ENCODE peak calls at places on chromosomes 5 and 9, in eight cellular contexts. One of them, this sample, is unnamed.

GRCh38 chr9:129146441-129146933 is 31.6 kb downstream of the IER5L start:
- DNase-seq in brain microvascular endothelial cell: no peak
- DNase-seq in HFF-Myc: no peak
- DNase-seq in Peyer's patch: no peak
- DNase-seq in right lobe of liver: no peak
- DNase-seq in GM12865: no peak
- DNase-seq in AG10803: peak
- DNase-seq in endothelial cell of umbilical vein: peak
- DNase-seq in this sample: peak

GRCh38 chr9:118643118-118643517 is 726.1 kb downstream of the BRINP1 start:
- DNase-seq in Peyer's patch: no peak
- DNase-seq in AG10803: peak
- DNase-seq in HFF-Myc: no peak
- DNase-seq in endothelial cell of umbilical vein: no peak
- DNase-seq in right lobe of liver: no peak
- DNase-seq in brain microvascular endothelial cell: no peak
- DNase-seq in GM12865: no peak
- DNase-seq in this sample: peak

GRCh38 chr9:118595719-118596305 is 773.4 kb downstream of the BRINP1 start:
- DNase-seq in HFF-Myc: no peak
- DNase-seq in AG10803: peak
- DNase-seq in brain microvascular endothelial cell: peak
- DNase-seq in GM12865: peak
- DNase-seq in Peyer's patch: no peak
- DNase-seq in endothelial cell of umbilical vein: peak
- DNase-seq in right lobe of liver: no peak
- DNase-seq in this sample: no peak

GRCh38 chr5:5306696-5307095 is 115.8 kb upstream of the ICE1 start:
- DNase-seq in brain microvascular endothelial cell: no peak
- DNase-seq in Peyer's patch: no peak
- DNase-seq in GM12865: no peak
- DNase-seq in AG10803: peak
- DNase-seq in HFF-Myc: peak
- DNase-seq in endothelial cell of umbilical vein: no peak
- DNase-seq in right lobe of liver: no peak
- DNase-seq in this sample: no peak

GRCh38 chr5:135249658-135250057 is 149.4 kb downstream of the MACROH2A1 start:
- DNase-seq in HFF-Myc: no peak
- DNase-seq in endothelial cell of umbilical vein: no peak
- DNase-seq in brain microvascular endothelial cell: peak
- DNase-seq in Peyer's patch: no peak
- DNase-seq in AG10803: no peak
- DNase-seq in right lobe of liver: no peak
- DNase-seq in GM12865: no peak
- DNase-seq in this sample: no peak

GRCh38 chr9:130029223-130029583 is 13.8 kb downstream of the FNBP1 start:
- DNase-seq in endothelial cell of umbilical vein: no peak
- DNase-seq in AG10803: no peak
- DNase-seq in brain microvascular endothelial cell: no peak
- DNase-seq in GM12865: peak
- DNase-seq in Peyer's patch: no peak
- DNase-seq in right lobe of liver: no peak
- DNase-seq in HFF-Myc: no peak
- DNase-seq in this sample: no peak

GRCh38 chr9:132739705-132740310 is 69.5 kb downstream of the GTF3C4 start:
- DNase-seq in HFF-Myc: no peak
- DNase-seq in GM12865: no peak
- DNase-seq in right lobe of liver: peak
- DNase-seq in brain microvascular endothelial cell: no peak
- DNase-seq in Peyer's patch: no peak
- DNase-seq in AG10803: no peak
- DNase-seq in endothelial cell of umbilical vein: no peak
- DNase-seq in this sample: no peak

GRCh38 chr9:36665387-36665786 is 92.7 kb downstream of the MELK start:
- DNase-seq in brain microvascular endothelial cell: no peak
- DNase-seq in Peyer's patch: no peak
- DNase-seq in endothelial cell of umbilical vein: no peak
- DNase-seq in HFF-Myc: no peak
- DNase-seq in AG10803: no peak
- DNase-seq in GM12865: peak
- DNase-seq in right lobe of liver: no peak
- DNase-seq in this sample: no peak

GRCh38 chr5:116626272-116626723 is 51.7 kb upstream of the SEMA6A start:
- DNase-seq in HFF-Myc: no peak
- DNase-seq in Peyer's patch: no peak
- DNase-seq in brain microvascular endothelial cell: peak
- DNase-seq in AG10803: peak
- DNase-seq in GM12865: no peak
- DNase-seq in endothelial cell of umbilical vein: peak
- DNase-seq in right lobe of liver: no peak
- DNase-seq in this sample: peak

GRCh38 chr5:74530316-74530917 is 110.1 kb downstream of the ENC1 start:
- DNase-seq in endothelial cell of umbilical vein: peak
- DNase-seq in brain microvascular endothelial cell: no peak
- DNase-seq in Peyer's patch: no peak
- DNase-seq in GM12865: no peak
- DNase-seq in right lobe of liver: no peak
- DNase-seq in HFF-Myc: no peak
- DNase-seq in AG10803: peak
- DNase-seq in this sample: no peak

GRCh38 chr5:155307219-155307618 is 293.7 kb downstream of the KIF4B start:
- DNase-seq in AG10803: no peak
- DNase-seq in HFF-Myc: no peak
- DNase-seq in Peyer's patch: no peak
- DNase-seq in right lobe of liver: no peak
- DNase-seq in GM12865: no peak
- DNase-seq in brain microvascular endothelial cell: no peak
- DNase-seq in endothelial cell of umbilical vein: no peak
- DNase-seq in this sample: no peak

GRCh38 chr9:3367185-3367584 is 158.6 kb downstream of the RFX3 start:
- DNase-seq in brain microvascular endothelial cell: no peak
- DNase-seq in AG10803: no peak
- DNase-seq in HFF-Myc: no peak
- DNase-seq in Peyer's patch: no peak
- DNase-seq in endothelial cell of umbilical vein: no peak
- DNase-seq in GM12865: no peak
- DNase-seq in right lobe of liver: no peak
- DNase-seq in this sample: no peak

GRCh38 chr9:90142580-90142979 is 500.0 kb downstream of the DIRAS2 start:
- DNase-seq in AG10803: peak
- DNase-seq in endothelial cell of umbilical vein: peak
- DNase-seq in right lobe of liver: no peak
- DNase-seq in GM12865: peak
- DNase-seq in brain microvascular endothelial cell: peak
- DNase-seq in HFF-Myc: peak
- DNase-seq in Peyer's patch: no peak
- DNase-seq in this sample: no peak

GRCh38 chr9:89969881-89970639 is 365.2 kb downstream of the GADD45G start:
- DNase-seq in GM12865: no peak
- DNase-seq in endothelial cell of umbilical vein: no peak
- DNase-seq in brain microvascular endothelial cell: no peak
- DNase-seq in AG10803: no peak
- DNase-seq in HFF-Myc: no peak
- DNase-seq in Peyer's patch: peak
- DNase-seq in right lobe of liver: no peak
- DNase-seq in this sample: no peak

GRCh38 chr5:33903118-33903517 is 11.3 kb upstream of the ADAMTS12 start:
- DNase-seq in Peyer's patch: no peak
- DNase-seq in endothelial cell of umbilical vein: no peak
- DNase-seq in right lobe of liver: no peak
- DNase-seq in AG10803: no peak
- DNase-seq in GM12865: no peak
- DNase-seq in HFF-Myc: no peak
- DNase-seq in brain microvascular endothelial cell: no peak
- DNase-seq in this sample: no peak

DNA sequence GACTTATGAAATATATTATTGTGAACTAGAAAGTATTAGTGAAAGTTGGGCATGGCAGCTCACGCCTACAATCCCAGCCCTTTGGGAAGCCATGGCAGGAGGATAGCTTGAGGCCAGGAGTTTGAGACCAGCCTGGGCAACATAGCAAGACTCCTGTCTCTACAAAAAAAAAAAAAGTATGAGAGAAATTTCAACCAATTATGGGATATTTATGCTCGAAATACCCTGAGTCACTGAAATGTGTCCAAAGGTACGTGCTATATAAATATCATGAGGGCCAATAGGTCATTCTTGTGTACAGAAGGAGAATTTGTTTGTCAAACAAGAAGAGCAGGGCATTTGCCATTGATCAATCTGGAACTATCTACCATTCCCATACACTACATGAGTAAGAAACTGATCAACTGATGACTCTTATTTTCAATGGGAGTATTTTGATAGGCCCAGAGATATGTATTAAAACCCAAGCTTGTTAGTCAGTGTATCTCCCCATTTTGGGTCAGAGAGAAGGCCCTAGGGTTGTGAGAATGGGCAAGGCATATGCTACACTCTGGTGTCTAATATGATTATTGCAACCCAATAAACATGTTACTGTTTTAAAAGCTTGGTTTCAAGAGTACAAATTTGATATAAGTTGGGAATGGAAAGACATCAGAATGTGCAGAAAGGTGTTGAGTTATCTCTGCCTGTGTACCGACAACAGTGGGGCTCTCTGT is 21.7 kb upstream of the HOMER1 start:
- DNase-seq in Peyer's patch: no peak
- DNase-seq in right lobe of liver: no peak
- DNase-seq in endothelial cell of umbilical vein: no peak
- DNase-seq in AG10803: no peak
- DNase-seq in HFF-Myc: no peak
- DNase-seq in brain microvascular endothelial cell: no peak
- DNase-seq in GM12865: no peak
- DNase-seq in this sample: no peak
- TF ChIP-seq CTCF in Peyer's patch: no peak
- TF ChIP-seq CTCF in right lobe of liver: no peak
- TF ChIP-seq CTCF in endothelial cell of umbilical vein: no peak
- TF ChIP-seq CTCF in AG10803: peak
- TF ChIP-seq CTCF in HFF-Myc: peak
- TF ChIP-seq CTCF in brain microvascular endothelial cell: no peak
- TF ChIP-seq CTCF in GM12865: no peak
- TF ChIP-seq CTCF in this sample: peak

GRCh38 chr9:95085036-95085770 is 232.3 kb downstream of the FANCC start:
- DNase-seq in brain microvascular endothelial cell: no peak
- DNase-seq in right lobe of liver: no peak
- DNase-seq in endothelial cell of umbilical vein: no peak
- DNase-seq in Peyer's patch: peak
- DNase-seq in HFF-Myc: no peak
- DNase-seq in GM12865: no peak
- DNase-seq in AG10803: no peak
- DNase-seq in this sample: no peak

GRCh38 chr9:95087659-95088242 is 229.8 kb downstream of the FANCC start:
- DNase-seq in HFF-Myc: no peak
- DNase-seq in Peyer's patch: peak
- DNase-seq in AG10803: no peak
- DNase-seq in GM12865: peak
- DNase-seq in endothelial cell of umbilical vein: no peak
- DNase-seq in brain microvascular endothelial cell: no peak
- DNase-seq in right lobe of liver: peak
- DNase-seq in this sample: no peak

GRCh38 chr9:95084254-95084934 is 233.1 kb downstream of the FANCC start:
- DNase-seq in HFF-Myc: no peak
- DNase-seq in brain microvascular endothelial cell: no peak
- DNase-seq in Peyer's patch: peak
- DNase-seq in right lobe of liver: no peak
- DNase-seq in GM12865: no peak
- DNase-seq in AG10803: no peak
- DNase-seq in endothelial cell of umbilical vein: no peak
- DNase-seq in this sample: no peak

GRCh38 chr9:95086564-95086955 is 230.9 kb downstream of the FANCC start:
- DNase-seq in GM12865: no peak
- DNase-seq in right lobe of liver: peak
- DNase-seq in brain microvascular endothelial cell: no peak
- DNase-seq in endothelial cell of umbilical vein: no peak
- DNase-seq in Peyer's patch: peak
- DNase-seq in AG10803: no peak
- DNase-seq in HFF-Myc: no peak
- DNase-seq in this sample: no peak

DNA sequence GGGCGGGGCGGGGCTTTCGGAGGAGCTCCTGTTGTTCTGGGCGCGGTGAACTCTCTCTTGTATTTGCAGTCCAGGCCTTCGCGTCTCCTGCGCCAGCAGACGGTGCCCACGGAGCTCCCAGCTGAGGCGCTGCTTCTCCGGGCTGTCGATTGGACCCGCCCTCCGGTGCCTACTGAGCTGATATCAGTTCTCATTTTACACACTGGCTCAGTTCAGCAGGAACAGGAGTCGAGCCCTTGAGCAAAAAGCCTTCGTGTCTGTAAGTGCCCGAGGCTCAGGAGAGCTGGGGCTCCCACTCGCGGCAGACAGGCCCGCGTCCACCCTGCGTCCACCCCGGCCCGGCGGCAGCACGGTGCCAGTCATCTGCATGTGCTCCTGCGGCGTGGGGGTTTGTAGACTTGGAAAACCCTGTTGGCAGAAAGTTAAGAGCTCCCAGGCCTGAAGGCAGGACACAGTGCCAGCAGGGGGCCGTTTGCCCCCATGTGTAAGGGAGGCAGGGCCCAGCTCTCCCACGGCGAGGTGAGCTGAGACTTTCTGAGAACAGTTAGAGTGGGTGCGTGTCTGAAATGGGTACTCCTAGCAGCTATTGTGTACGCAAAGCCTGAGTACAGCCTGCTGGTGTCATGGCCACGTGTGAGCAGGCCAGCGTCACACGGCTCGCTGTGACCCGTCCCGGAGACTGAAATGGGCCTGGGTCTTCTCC is 231.5 kb downstream of the FANCC start:
- DNase-seq in endothelial cell of umbilical vein: no peak
- DNase-seq in Peyer's patch: peak
- DNase-seq in GM12865: no peak
- DNase-seq in HFF-Myc: no peak
- DNase-seq in right lobe of liver: no peak
- DNase-seq in AG10803: no peak
- DNase-seq in brain microvascular endothelial cell: no peak
- DNase-seq in this sample: no peak
- H3K4me3 ChIP-seq in endothelial cell of umbilical vein: no peak
- H3K4me3 ChIP-seq in Peyer's patch: no peak
- H3K4me3 ChIP-seq in GM12865: no peak
- H3K4me3 ChIP-seq in HFF-Myc: no peak
- H3K4me3 ChIP-seq in right lobe of liver: no peak
- H3K4me3 ChIP-seq in AG10803: no peak
- H3K4me3 ChIP-seq in brain microvascular endothelial cell: no peak
- H3K4me3 ChIP-seq in this sample: no peak

DNA sequence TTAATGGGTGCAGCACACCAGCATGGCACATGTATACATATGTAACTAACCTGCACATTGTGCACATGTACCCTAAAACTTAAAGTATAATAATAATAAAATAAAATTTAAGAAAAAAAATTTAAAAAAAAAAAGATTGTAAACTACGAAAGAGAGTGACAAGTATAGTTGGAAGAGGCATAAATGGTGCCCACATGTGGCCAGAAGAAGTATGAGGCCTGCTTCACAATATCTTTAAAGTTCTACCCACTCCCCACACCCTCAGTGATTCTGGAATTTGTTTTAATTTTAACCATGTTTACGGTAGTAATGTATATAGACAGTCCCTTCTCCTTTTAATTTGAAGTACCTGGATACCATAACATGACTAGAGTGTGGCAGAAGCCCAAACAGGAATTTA is 172.7 kb downstream of the CHSY3 start:
- DNase-seq in right lobe of liver: no peak
- DNase-seq in endothelial cell of umbilical vein: no peak
- DNase-seq in HFF-Myc: no peak
- DNase-seq in AG10803: no peak
- DNase-seq in Peyer's patch: no peak
- DNase-seq in brain microvascular endothelial cell: no peak
- DNase-seq in GM12865: no peak
- DNase-seq in this sample: no peak
- TF ChIP-seq CTCF in right lobe of liver: no peak
- TF ChIP-seq CTCF in endothelial cell of umbilical vein: no peak
- TF ChIP-seq CTCF in HFF-Myc: no peak
- TF ChIP-seq CTCF in AG10803: peak
- TF ChIP-seq CTCF in Peyer's patch: no peak
- TF ChIP-seq CTCF in brain microvascular endothelial cell: peak
- TF ChIP-seq CTCF in GM12865: no peak
- TF ChIP-seq CTCF in this sample: no peak

GRCh38 chr9:69204869-69205268 is 30.8 kb downstream of the TJP2 start:
- DNase-seq in brain microvascular endothelial cell: peak
- DNase-seq in AG10803: peak
- DNase-seq in Peyer's patch: no peak
- DNase-seq in endothelial cell of umbilical vein: no peak
- DNase-seq in right lobe of liver: no peak
- DNase-seq in HFF-Myc: no peak
- DNase-seq in GM12865: no peak
- DNase-seq in this sample: no peak
- H3K4me3 ChIP-seq in brain microvascular endothelial cell: no peak
- H3K4me3 ChIP-seq in AG10803: peak
- H3K4me3 ChIP-seq in Peyer's patch: no peak
- H3K4me3 ChIP-seq in endothelial cell of umbilical vein: no peak
- H3K4me3 ChIP-seq in right lobe of liver: no peak
- H3K4me3 ChIP-seq in HFF-Myc: no peak
- H3K4me3 ChIP-seq in GM12865: no peak
- H3K4me3 ChIP-seq in this sample: no peak

This sample was measured in kidney.